ENCODE peak calls at places on chromosomes 5 and 9, in nine cellular contexts. M is GM23248, X is OCI-LY7, J is PC-3, H is SK-N-SH, U is neural progenitor cell, Y is HCT116, L is hepatocyte, I is MM.1S. Q is an unnamed sample.

GRCh38 chr9:24218656-24219055 is 327.0 kb downstream of the IZUMO3 start:
- DNase-seq in M (no peak), X (no peak), J (peak), H (no peak), U (no peak), Y (no peak), L (no peak), I (no peak), Q (no peak)

GRCh38 chr5:151023651-151024050 is 3.3 kb downstream of the GPX3 start:
- DNase-seq in M (peak), X (no peak), J (peak), H (no peak), U (no peak), Y (no peak), L (no peak), I (no peak), Q (no peak)

GRCh38 chr5:122419195-122419894 is 107.3 kb downstream of the SNCAIP start:
- DNase-seq in M (no peak), X (no peak), J (peak), H (no peak), U (no peak), Y (no peak), L (no peak), I (no peak), Q (no peak)

GRCh38 chr5:87705876-87706275 is 293.1 kb upstream of the CCNH start:
- DNase-seq in M (no peak), X (no peak), J (no peak), H (peak), U (no peak), Y (no peak), L (no peak), I (no peak), Q (no peak)

GRCh38 chr5:60248900-60249299 is 355.4 kb upstream of the PDE4D start:
- DNase-seq in M (no peak), X (peak), J (no peak), H (no peak), U (no peak), Y (no peak), L (no peak), I (peak), Q (no peak)

GRCh38 chr9:19830796-19831195 is 42.0 kb upstream of the SLC24A2 start:
- DNase-seq in M (no peak), X (no peak), J (no peak), H (no peak), U (no peak), Y (no peak), L (no peak), I (no peak), Q (no peak)

GRCh38 chr5:84036842-84037241 is 316.2 kb upstream of the HAPLN1 start:
- DNase-seq in M (no peak), X (no peak), J (no peak), H (no peak), U (peak), Y (no peak), L (no peak), I (no peak), Q (peak)

GRCh38 chr5:122471031-122471751 is 159.2 kb downstream of the SNCAIP start:
- DNase-seq in M (no peak), X (no peak), J (no peak), H (no peak), U (peak), Y (no peak), L (no peak), I (no peak), Q (peak)

GRCh38 chr5:132210944-132211343 is 16.7 kb downstream of the P4HA2 start:
- DNase-seq in M (no peak), X (no peak), J (no peak), H (no peak), U (no peak), Y (no peak), L (no peak), I (no peak), Q (no peak)

GRCh38 chr5:139758510-139759036 is 37.0 kb upstream of the PSD2 start:
- DNase-seq in M (no peak), X (no peak), J (no peak), H (peak), U (no peak), Y (no peak), L (no peak), I (no peak), Q (no peak)
- TF ChIP-seq EZH2phosphoT487 in M (no peak), X (no peak), J (no peak), H (no peak), U (no peak), Y (no peak), L (no peak), I (no peak), Q (no peak)

GRCh38 chr5:61342066-61342465 is 10.0 kb downstream of the ZSWIM6 start:
- DNase-seq in M (peak), X (no peak), J (peak), H (no peak), U (no peak), Y (no peak), L (no peak), I (no peak), Q (no peak)
- TF ChIP-seq EZH2phosphoT487 in M (peak), X (no peak), J (no peak), H (no peak), U (no peak), Y (no peak), L (no peak), I (no peak), Q (no peak)

DNA sequence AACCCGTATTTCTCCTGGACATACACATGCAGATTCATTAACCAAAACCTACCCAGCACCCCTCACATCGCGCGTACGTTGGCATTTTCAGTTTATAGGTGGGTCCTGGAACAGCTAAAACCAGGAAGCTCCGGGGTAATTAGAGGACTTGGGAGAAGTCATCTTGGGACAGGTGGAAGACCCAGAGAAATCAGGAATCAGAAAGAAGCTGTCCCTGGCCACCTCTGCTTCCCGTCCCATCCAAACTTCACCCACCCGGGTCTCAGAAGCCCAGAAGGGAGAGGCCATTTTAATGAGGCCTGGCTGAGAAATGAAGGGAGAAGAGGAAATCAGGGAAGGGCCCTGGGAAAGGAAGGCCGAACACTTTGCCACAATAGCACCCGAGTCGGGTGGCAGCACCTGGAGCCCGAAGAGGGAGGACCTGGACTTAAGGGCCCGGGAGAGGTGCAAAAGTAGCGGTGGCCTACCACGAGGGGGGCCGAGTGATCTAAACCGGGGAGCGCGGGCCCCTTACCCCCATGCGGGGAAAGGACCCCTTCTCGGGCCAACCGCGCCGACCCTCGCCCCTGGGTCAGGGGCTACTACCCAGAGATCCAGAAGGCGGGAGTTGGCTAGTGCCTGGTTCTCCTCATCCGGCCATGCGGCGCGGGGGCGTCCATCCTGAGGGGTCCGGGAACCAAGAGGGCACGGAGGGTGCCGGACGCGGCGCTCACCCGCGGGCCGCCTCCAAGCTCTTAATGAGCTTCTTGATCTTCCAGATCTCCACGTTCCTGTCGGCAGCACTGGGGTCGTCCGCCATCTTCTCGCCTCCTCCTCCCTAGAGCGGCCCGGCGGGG is 698 bp downstream of the ETF1 start:
- DNase-seq in M (peak), X (peak), J (no peak), H (peak), U (peak), Y (no peak), L (peak), I (no peak), Q (no peak)
- TF ChIP-seq EZH2phosphoT487 in M (no peak), X (no peak), J (no peak), H (no peak), U (no peak), Y (no peak), L (no peak), I (no peak), Q (no peak)

GRCh38 chr5:62082370-62082778 is 223.6 kb upstream of the KIF2A start:
- DNase-seq in M (peak), X (no peak), J (peak), H (peak), U (no peak), Y (peak), L (no peak), I (no peak), Q (no peak)
- TF ChIP-seq EZH2phosphoT487 in M (peak), X (no peak), J (no peak), H (no peak), U (no peak), Y (no peak), L (no peak), I (no peak), Q (no peak)

GRCh38 chr5:178338750-178339144 is 106.1 kb upstream of the PHYKPL start:
- DNase-seq in M (no peak), X (no peak), J (no peak), H (no peak), U (no peak), Y (no peak), L (no peak), I (no peak), Q (no peak)
- TF ChIP-seq EZH2phosphoT487 in M (no peak), X (no peak), J (no peak), H (no peak), U (no peak), Y (no peak), L (no peak), I (no peak), Q (no peak)

GRCh38 chr9:130982636-130983282 is 26.2 kb upstream of the LAMC3 start:
- DNase-seq in M (no peak), X (no peak), J (no peak), H (no peak), U (no peak), Y (no peak), L (no peak), I (no peak), Q (no peak)
- TF ChIP-seq EZH2phosphoT487 in M (no peak), X (no peak), J (no peak), H (no peak), U (no peak), Y (no peak), L (no peak), I (no peak), Q (no peak)

GRCh38 chr9:89311346-89312153 is 555 bp downstream of the CKS2 start:
- DNase-seq in M (peak), X (peak), J (no peak), H (peak), U (no peak), Y (no peak), L (peak), I (no peak), Q (no peak)
- TF ChIP-seq EZH2phosphoT487 in M (no peak), X (no peak), J (no peak), H (no peak), U (no peak), Y (no peak), L (no peak), I (no peak), Q (no peak)

Q was measured in GM23338.